ENCODE peak calls at places on chromosomes 3 and 15, in seven cellular contexts. S is central memory CD4-positive, alpha-beta T cell; C is H9; E is prostate gland; A is effector memory CD4-positive, alpha-beta T cell; B is NCI-H1694; D is upper lobe of right lung. P is an unnamed sample.

GRCh38 chr3:142150271-142150670 is 927 bp upstream of the TFDP2 start:
- DNase-seq in S (no peak), C (no peak), E (no peak), A (no peak), B (no peak), D (no peak), P (no peak)

GRCh38 chr3:17130956-17131355 is 246.2 kb downstream of the PLCL2 start:
- DNase-seq in S (no peak), C (no peak), E (no peak), A (no peak), B (no peak), D (no peak), P (no peak)

GRCh38 chr15:25910832-25911231 is 47.7 kb upstream of the ATP10A start:
- DNase-seq in S (no peak), C (no peak), E (no peak), A (no peak), B (no peak), D (no peak), P (no peak)

GRCh38 chr3:128098234-128098633 is 25.4 kb downstream of the RUVBL1 start:
- DNase-seq in S (no peak), C (no peak), E (no peak), A (no peak), B (no peak), D (no peak), P (no peak)

GRCh38 chr3:99764377-99764776 is 53.3 kb upstream of the CMSS1 start:
- DNase-seq in S (no peak), C (no peak), E (no peak), A (no peak), B (no peak), D (no peak), P (no peak)

GRCh38 chr3:45819543-45819942 is 22.4 kb downstream of the LZTFL1 start:
- DNase-seq in S (no peak), C (no peak), E (no peak), A (no peak), B (no peak), D (no peak), P (no peak)

GRCh38 chr15:74854453-74854852 is 11.5 kb upstream of the ULK3 start:
- DNase-seq in S (no peak), C (no peak), E (no peak), A (no peak), B (no peak), D (no peak), P (no peak)

GRCh38 chr15:63973212-63974009 is 72.9 kb downstream of the DAPK2 start:
- DNase-seq in S (no peak), C (no peak), E (no peak), A (no peak), B (no peak), D (no peak), P (no peak)

GRCh38 chr15:51801391-51801835 is 28.0 kb upstream of the TMOD3 start:
- DNase-seq in S (no peak), C (peak), E (no peak), A (no peak), B (peak), D (no peak), P (no peak)

GRCh38 chr3:71725279-71725991 is at the start of gene EIF4E3:
- DNase-seq in S (peak), C (peak), E (peak), A (peak), B (no peak), D (peak), P (peak)

GRCh38 chr3:127547761-127548605 is 42.5 kb downstream of the TPRA1 start:
- DNase-seq in S (peak), C (peak), E (peak), A (peak), B (peak), D (peak), P (peak)

GRCh38 chr15:40067921-40068624 is 29.1 kb upstream of the SRP14 start:
- DNase-seq in S (no peak), C (no peak), E (no peak), A (no peak), B (no peak), D (no peak), P (no peak)

GRCh38 chr3:189233225-189233858 is 61.6 kb downstream of the TPRG1 start:
- DNase-seq in S (no peak), C (peak), E (peak), A (no peak), B (peak), D (no peak), P (no peak)

GRCh38 chr15:86135030-86135429 is 55.4 kb downstream of the AGBL1 start:
- DNase-seq in S (no peak), C (no peak), E (no peak), A (no peak), B (no peak), D (no peak), P (no peak)

GRCh38 chr3:44339181-44339741 is 695 bp downstream of the TCAIM start:
- DNase-seq in S (no peak), C (no peak), E (no peak), A (no peak), B (no peak), D (no peak), P (no peak)

GRCh38 chr15:71237456-71238188 is 122.4 kb downstream of the THSD4 start:
- DNase-seq in S (no peak), C (no peak), E (no peak), A (no peak), B (no peak), D (no peak), P (no peak)

GRCh38 chr3:169146112-169146665 is 517.3 kb downstream of the MECOM start:
- DNase-seq in S (no peak), C (peak), E (peak), A (no peak), B (no peak), D (peak), P (no peak)

GRCh38 chr15:81032818-81033217 is 32.1 kb downstream of the TLNRD1 start:
- DNase-seq in S (no peak), C (no peak), E (peak), A (no peak), B (no peak), D (no peak), P (no peak)

GRCh38 chr15:66142341-66142740 is 111.2 kb downstream of the MEGF11 start:
- DNase-seq in S (no peak), C (no peak), E (no peak), A (no peak), B (no peak), D (no peak), P (no peak)

GRCh38 chr15:82535566-82536408 is 4.5 kb downstream of the RPS17 start:
- DNase-seq in S (no peak), C (peak), E (no peak), A (no peak), B (no peak), D (no peak), P (no peak)

GRCh38 chr15:29456255-29456654 is 186.6 kb upstream of the NSMCE3 start:
- DNase-seq in S (no peak), C (no peak), E (no peak), A (no peak), B (no peak), D (no peak), P (no peak)

GRCh38 chr15:62770752-62771151 is 271.8 kb upstream of the TPM1 start:
- DNase-seq in S (no peak), C (no peak), E (no peak), A (no peak), B (no peak), D (no peak), P (no peak)

GRCh38 chr3:11847607-11848006 is 922 bp upstream of the TAMM41 start:
- DNase-seq in S (peak), C (no peak), E (no peak), A (no peak), B (no peak), D (no peak), P (peak)

GRCh38 chr15:29821416-29822099 is 710 bp downstream of the TJP1 start:
- DNase-seq in S (peak), C (peak), E (peak), A (no peak), B (no peak), D (peak), P (peak)

P was measured in stimulated activated naive CD8-positive, alpha-beta T cell treated with anti-CD3 and anti-CD28 coated beads, Interleukin-15, amount 100 ng/mL, for 72 hours.